ENCODE peak calls at places on chromosomes 11 and 22, in seven cellular contexts. Z is progenitor cell of endocrine pancreas; C is endothelial cell of umbilical vein; P is activated CD8-positive, alpha-beta T cell treated with anti-CD3 and anti-CD28 coated beads for 36 hours; G is MCF 10A; Y is GM06990; O is GM13977. L is an unnamed sample.

GRCh38 chr11:92048415-92048814 is 176.2 kb upstream of the FAT3 start:
- DNase-seq in Z (no peak), C (no peak), P (no peak), G (peak), Y (no peak), O (no peak), L (no peak)

GRCh38 chr11:64230985-64231365 is 627 bp downstream of the DNAJC4 start:
- DNase-seq in Z (no peak), C (no peak), P (no peak), G (no peak), Y (no peak), O (no peak), L (no peak)

GRCh38 chr11:6319879-6320410 is 356 bp downstream of the CAVIN3 start:
- DNase-seq in Z (peak), C (peak), P (peak), G (peak), Y (peak), O (no peak), L (peak)

GRCh38 chr22:40326905-40327735 is 19.2 kb upstream of the ADSL start:
- DNase-seq in Z (no peak), C (peak), P (peak), G (no peak), Y (no peak), O (no peak), L (no peak)

GRCh38 chr11:2139118-2139490 is at the start of gene IGF2:
- DNase-seq in Z (no peak), C (no peak), P (no peak), G (no peak), Y (no peak), O (no peak), L (peak)

GRCh38 chr11:70717961-70718595 is 319.7 kb downstream of the CTTN start:
- DNase-seq in Z (no peak), C (no peak), P (no peak), G (no peak), Y (no peak), O (no peak), L (peak)

GRCh38 chr22:42294034-42294985 is 23.9 kb upstream of the TCF20 start:
- DNase-seq in Z (peak), C (peak), P (no peak), G (peak), Y (no peak), O (no peak), L (no peak)

GRCh38 chr22:47724030-47724429 is 961.6 kb downstream of the TBC1D22A start:
- DNase-seq in Z (no peak), C (no peak), P (no peak), G (no peak), Y (no peak), O (no peak), L (no peak)

GRCh38 chr11:104870910-104871309 is 27.4 kb downstream of the CASP12 start:
- DNase-seq in Z (no peak), C (no peak), P (no peak), G (no peak), Y (no peak), O (no peak), L (no peak)

GRCh38 chr11:1652778-1653540 is 23.4 kb downstream of the KRTAP5-5 start:
- DNase-seq in Z (peak), C (peak), P (peak), G (peak), Y (peak), O (peak), L (peak)

GRCh38 chr11:19829109-19829790 is 116.6 kb downstream of the NAV2 start:
- DNase-seq in Z (no peak), C (peak), P (no peak), G (peak), Y (no peak), O (peak), L (no peak)

GRCh38 chr11:120835601-120836228 is 188.2 kb upstream of the TBCEL start:
- DNase-seq in Z (no peak), C (no peak), P (peak), G (no peak), Y (peak), O (peak), L (no peak)

GRCh38 chr22:49618689-49618953 is 209.1 kb downstream of the BRD1 start:
- DNase-seq in Z (no peak), C (no peak), P (no peak), G (no peak), Y (no peak), O (no peak), L (no peak)

GRCh38 chr11:70496591-70497535 is 98.5 kb downstream of the CTTN start:
- DNase-seq in Z (no peak), C (no peak), P (no peak), G (no peak), Y (no peak), O (no peak), L (no peak)

GRCh38 chr11:128859563-128860441 is 7.3 kb downstream of the KCNJ1 start:
- DNase-seq in Z (peak), C (peak), P (peak), G (peak), Y (peak), O (peak), L (peak)

GRCh38 chr11:75487366-75487765 is 38.4 kb downstream of the GDPD5 start:
- DNase-seq in Z (no peak), C (no peak), P (no peak), G (no peak), Y (no peak), O (no peak), L (no peak)

GRCh38 chr11:46333129-46333947 is 13.9 kb upstream of the DGKZ start:
- DNase-seq in Z (no peak), C (no peak), P (peak), G (no peak), Y (no peak), O (no peak), L (peak)

GRCh38 chr22:22901578-22902218 is 14.1 kb downstream of the IGLL5 start:
- DNase-seq in Z (no peak), C (peak), P (no peak), G (no peak), Y (peak), O (no peak), L (no peak)

GRCh38 chr11:116263020-116263419 is 509.8 kb downstream of the BUD13 start:
- DNase-seq in Z (no peak), C (no peak), P (no peak), G (no peak), Y (no peak), O (no peak), L (no peak)

GRCh38 chr11:57476883-57477506 is 16.7 kb downstream of the RTN4RL2 start:
- DNase-seq in Z (no peak), C (no peak), P (peak), G (no peak), Y (peak), O (peak), L (peak)

GRCh38 chr11:134229131-134229790 is 4.8 kb downstream of the VPS26B start:
- DNase-seq in Z (no peak), C (no peak), P (no peak), G (no peak), Y (no peak), O (no peak), L (no peak)

GRCh38 chr11:10097615-10098014 is 196.4 kb downstream of the SBF2 start:
- DNase-seq in Z (no peak), C (no peak), P (no peak), G (no peak), Y (no peak), O (no peak), L (no peak)

GRCh38 chr22:45246060-45246985 is 5.6 kb upstream of the KIAA0930 start:
- DNase-seq in Z (no peak), C (peak), P (no peak), G (peak), Y (no peak), O (no peak), L (no peak)

GRCh38 chr11:69417211-69418085 is 64.0 kb upstream of the LINC01488 start:
- DNase-seq in Z (peak), C (no peak), P (no peak), G (no peak), Y (no peak), O (no peak), L (no peak)

GRCh38 chr11:12827929-12828812 is 153.9 kb downstream of the TEAD1 start:
- DNase-seq in Z (no peak), C (peak), P (no peak), G (peak), Y (no peak), O (peak), L (no peak)

GRCh38 chr11:69048056-69048717 is 545 bp upstream of the TPCN2 start:
- DNase-seq in Z (no peak), C (no peak), P (no peak), G (no peak), Y (no peak), O (no peak), L (no peak)

GRCh38 chr11:96045622-96046456 is 121.9 kb upstream of the MTMR2 start:
- DNase-seq in Z (peak), C (peak), P (no peak), G (no peak), Y (no peak), O (no peak), L (no peak)

GRCh38 chr11:33017478-33017877 is 1.8 kb downstream of the DEPDC7 start:
- DNase-seq in Z (no peak), C (no peak), P (no peak), G (no peak), Y (no peak), O (no peak), L (no peak)

GRCh38 chr11:117218133-117218915 is 13.5 kb downstream of the PCSK7 start:
- DNase-seq in Z (no peak), C (peak), P (no peak), G (no peak), Y (no peak), O (no peak), L (no peak)

GRCh38 chr11:77066229-77067023 is at the start of gene CAPN5:
- DNase-seq in Z (peak), C (peak), P (peak), G (peak), Y (peak), O (peak), L (peak)
- TF ChIP-seq CTCF in Z (peak), C (peak), P (peak), G (no peak), Y (peak), O (peak), L (peak)

GRCh38 chr11:28107331-28107725 is 628 bp downstream of the KIF18A start:
- DNase-seq in Z (no peak), C (peak), P (peak), G (no peak), Y (no peak), O (peak), L (no peak)

GRCh38 chr11:28104984-28105383 is 3.0 kb downstream of the KIF18A start:
- DNase-seq in Z (no peak), C (no peak), P (no peak), G (peak), Y (no peak), O (no peak), L (no peak)

GRCh38 chr11:28107726-28108618 is at the start of the genes KIF18A and METTL15:
- DNase-seq in Z (peak), C (peak), P (peak), G (peak), Y (peak), O (peak), L (peak)

GRCh38 chr11:28105869-28106268 is 2.1 kb downstream of the KIF18A start:
- DNase-seq in Z (no peak), C (no peak), P (no peak), G (peak), Y (no peak), O (no peak), L (no peak)

GRCh38 chr11:28106351-28107043 is 1.5 kb downstream of the KIF18A start:
- DNase-seq in Z (no peak), C (no peak), P (no peak), G (peak), Y (no peak), O (no peak), L (no peak)
- TF ChIP-seq CTCF in Z (no peak), C (no peak), P (no peak), G (no peak), Y (no peak), O (no peak), L (no peak)

GRCh38 chr11:59102259-59102765 is 4.7 kb upstream of the FAM111B start:
- DNase-seq in Z (peak), C (peak), P (peak), G (peak), Y (peak), O (peak), L (peak)

GRCh38 chr11:59112494-59112893 is 5.5 kb downstream of the FAM111B start:
- DNase-seq in Z (no peak), C (no peak), P (no peak), G (no peak), Y (no peak), O (no peak), L (no peak)

GRCh38 chr11:59106363-59107336 is at the start of gene FAM111B:
- DNase-seq in Z (peak), C (peak), P (peak), G (peak), Y (peak), O (peak), L (peak)
- TF ChIP-seq CTCF in Z (no peak), C (no peak), P (no peak), G (no peak), Y (no peak), O (no peak), L (no peak)

GRCh38 chr11:122754553-122755322 is 83.6 kb upstream of the CRTAM start:
- DNase-seq in Z (no peak), C (no peak), P (peak), G (no peak), Y (no peak), O (peak), L (no peak)
- TF ChIP-seq CTCF in Z (peak), C (peak), P (peak), G (peak), Y (peak), O (peak), L (peak)

DNA sequence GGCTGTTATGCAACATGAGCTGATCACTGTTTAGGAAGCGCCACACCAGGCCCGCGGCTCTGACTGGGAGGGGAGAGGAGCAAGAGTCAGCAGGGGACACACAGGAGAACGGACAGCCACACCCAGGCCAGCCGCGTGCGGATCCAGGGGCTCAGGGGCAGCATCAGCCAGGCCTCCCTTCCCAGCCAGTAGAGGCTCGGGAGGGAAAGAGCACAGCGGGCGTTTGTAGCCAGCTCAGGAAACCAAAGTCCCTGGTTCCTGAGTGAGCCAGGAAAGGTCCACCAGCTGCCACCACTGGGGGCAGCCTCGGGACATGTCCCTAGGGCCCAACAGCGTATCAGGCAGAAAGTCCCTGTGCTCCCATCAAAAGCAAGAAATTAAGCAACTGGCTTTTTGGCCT is 71.8 kb upstream of the PITPNB start:
- DNase-seq in Z (no peak), C (peak), P (peak), G (peak), Y (no peak), O (peak), L (peak)
- TF ChIP-seq CTCF in Z (peak), C (peak), P (peak), G (peak), Y (peak), O (peak), L (peak)

DNA sequence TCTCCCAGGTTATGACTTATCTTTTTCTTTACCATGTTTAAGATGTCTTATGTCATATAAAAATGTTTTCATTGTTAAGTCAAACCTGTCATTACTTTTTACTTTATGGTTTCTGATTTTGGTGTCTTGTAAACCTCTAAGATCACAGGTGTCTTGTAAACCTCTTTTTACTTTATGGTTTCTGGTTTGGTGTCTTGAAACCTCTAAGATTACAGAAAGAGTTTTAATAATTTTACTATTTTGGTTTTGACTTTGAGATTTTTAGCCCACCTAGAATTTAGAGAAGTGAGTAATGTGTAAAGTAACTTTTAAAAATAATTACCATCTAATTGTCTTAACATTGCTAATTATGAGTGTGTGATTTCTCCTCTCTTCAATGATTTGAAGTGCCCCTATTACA is 2.6 kb downstream of the CSF2RB start:
- DNase-seq in Z (no peak), C (no peak), P (no peak), G (no peak), Y (no peak), O (no peak), L (no peak)
- TF ChIP-seq CTCF in Z (no peak), C (no peak), P (no peak), G (no peak), Y (no peak), O (no peak), L (no peak)

DNA sequence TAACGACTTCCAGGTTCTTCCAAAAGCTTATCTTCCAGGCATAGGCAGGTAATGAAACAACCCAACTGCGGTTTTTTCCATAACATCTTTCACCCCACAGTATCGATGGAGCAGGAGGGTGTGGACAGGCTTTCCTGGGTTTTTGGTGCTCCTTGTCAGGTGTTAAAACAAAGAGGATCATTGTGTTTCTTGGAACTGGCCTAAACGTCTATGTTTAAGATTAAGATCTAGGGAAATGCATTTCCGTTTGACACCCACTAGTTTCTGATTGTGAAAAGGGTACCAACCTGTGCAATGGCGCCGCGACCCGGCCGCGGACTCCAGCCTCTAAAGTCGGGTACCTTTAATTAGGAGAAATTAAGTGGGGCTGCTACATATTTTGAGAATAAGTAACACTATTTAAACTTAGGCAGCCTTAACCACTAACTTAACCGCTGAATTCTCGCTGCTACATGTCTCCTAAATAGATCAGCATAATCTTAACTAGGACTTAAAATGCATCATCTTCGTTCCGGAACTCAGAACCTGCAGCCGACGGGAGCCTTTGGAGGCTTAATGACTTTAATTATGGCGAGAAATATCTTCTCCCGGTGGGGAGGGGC is 31.5 kb downstream of the C22orf31 start:
- DNase-seq in Z (no peak), C (no peak), P (peak), G (peak), Y (no peak), O (no peak), L (no peak)
- TF ChIP-seq CTCF in Z (no peak), C (no peak), P (no peak), G (no peak), Y (no peak), O (no peak), L (no peak)

GRCh38 chr11:406796-407650 is 7.8 kb downstream of the SIGIRR start:
- DNase-seq in Z (no peak), C (peak), P (peak), G (peak), Y (peak), O (peak), L (peak)

GRCh38 chr11:403761-404431 is 9.9 kb downstream of the PKP3 start:
- DNase-seq in Z (no peak), C (no peak), P (no peak), G (no peak), Y (no peak), O (no peak), L (no peak)

GRCh38 chr11:404551-405264 is 10.1 kb downstream of the SIGIRR start:
- DNase-seq in Z (no peak), C (no peak), P (no peak), G (no peak), Y (no peak), O (no peak), L (no peak)

GRCh38 chr11:405976-406795 is 8.6 kb downstream of the SIGIRR start:
- DNase-seq in Z (no peak), C (no peak), P (no peak), G (no peak), Y (no peak), O (no peak), L (no peak)

DNA sequence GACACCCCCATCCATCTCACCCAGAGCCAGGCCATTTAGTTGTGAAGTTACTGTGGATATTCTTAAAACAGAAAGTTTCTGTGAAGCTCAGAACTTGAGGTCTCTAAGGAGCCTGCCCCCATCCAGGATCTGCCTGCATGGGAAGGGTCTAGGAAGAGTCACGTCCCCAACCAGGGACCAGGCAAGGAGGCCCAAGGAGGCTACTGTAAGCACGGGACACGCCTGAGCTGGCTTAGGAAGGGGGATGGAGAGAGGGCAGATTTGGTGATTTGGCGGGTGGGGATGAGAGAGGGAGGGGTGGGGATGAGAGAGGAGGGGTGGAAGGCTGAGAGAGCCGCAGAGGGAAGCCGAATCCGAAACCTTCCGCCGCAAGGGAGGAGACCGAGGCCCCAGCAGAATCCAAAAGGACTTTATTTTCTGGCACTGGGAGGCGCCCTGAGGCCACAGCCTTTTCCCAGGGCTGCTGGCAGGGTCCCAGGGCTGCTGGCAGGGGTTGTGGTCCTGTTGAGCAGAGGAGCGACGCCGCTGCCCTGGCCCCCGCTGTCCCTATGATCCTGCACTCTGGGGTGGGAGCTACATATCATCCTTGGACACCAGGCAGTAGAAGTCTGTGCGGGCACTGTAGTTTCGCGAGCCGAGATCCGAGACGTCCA is 9.3 kb downstream of the SIGIRR start:
- DNase-seq in Z (no peak), C (no peak), P (no peak), G (no peak), Y (no peak), O (no peak), L (no peak)
- TF ChIP-seq CTCF in Z (no peak), C (no peak), P (no peak), G (no peak), Y (no peak), O (no peak), L (no peak)

GRCh38 chr11:24781288-24781687 is 284.4 kb downstream of the LUZP2 start:
- DNase-seq in Z (no peak), C (peak), P (no peak), G (no peak), Y (no peak), O (no peak), L (no peak)
- TF ChIP-seq CTCF in Z (no peak), C (no peak), P (no peak), G (no peak), Y (no peak), O (peak), L (no peak)